ENCODE peak calls at places on chromosomes 1 and 21, in six cellular contexts. D is IMR-90, G is mesendoderm, V is neuronal stem cell, I is H9, U is trophoblast cell. R is an unnamed sample.

GRCh38 chr1:153538315-153538821 is 2.4 kb downstream of the S100A5 start:
- DNase-seq in V (peak; percentile 37), U (no peak), I (peak; percentile 93), D (peak; percentile 43), G (peak; percentile 89), R (no peak)

GRCh38 chr1:30525631-30525979 is 197.8 kb downstream of the MATN1 start:
- DNase-seq in U (no peak), G (no peak), V (no peak), I (no peak), D (no peak), R (no peak)

GRCh38 chr1:19312782-19313635 is 883 bp downstream of the SLC66A1 start:
- DNase-seq in I (no peak), V (no peak), D (no peak), U (no peak), G (no peak), R (no peak)

GRCh38 chr1:218669431-218669830 is 324.3 kb downstream of the TGFB2 start:
- DNase-seq in V (no peak), I (no peak), D (peak; percentile 42), U (no peak), G (no peak), R (no peak)

GRCh38 chr1:24770891-24771290 is 25.6 kb downstream of the CLIC4 start:
- DNase-seq in V (no peak), D (peak; percentile 65), G (no peak), U (no peak), I (no peak), R (peak; percentile 74)

GRCh38 chr1:230842801-230843200 is 25.5 kb downstream of the C1orf198 start:
- DNase-seq in G (no peak), D (no peak), U (no peak), V (no peak), I (no peak), R (no peak)

GRCh38 chr1:212481438-212481767 is 48.7 kb downstream of the NENF start:
- DNase-seq in G (no peak), V (no peak), I (no peak), U (no peak), D (no peak), R (no peak)

GRCh38 chr21:42025392-42026071 is 15.4 kb upstream of the ZBTB21 start:
- DNase-seq in D (peak; percentile 94), V (no peak), I (no peak), U (no peak), G (no peak), R (peak; percentile 62)

GRCh38 chr21:35509004-35509704 is 460.1 kb upstream of the RUNX1 start:
- DNase-seq in G (no peak), U (no peak), D (no peak), V (no peak), I (no peak), R (peak; percentile 30)

GRCh38 chr1:119720866-119721440 is 9.2 kb downstream of the PHGDH start:
- DNase-seq in G (no peak), U (peak; percentile 19), I (no peak), D (no peak), V (no peak), R (no peak)

GRCh38 chr1:175129997-175130648 is 62.5 kb downstream of the KIAA0040 start:
- DNase-seq in I (peak; percentile 56), V (peak; percentile 32), U (no peak), D (no peak), G (peak; percentile 90), R (no peak)

GRCh38 chr1:236039736-236040670 is 24.9 kb downstream of the NID1 start:
- DNase-seq in D (peak; percentile 79), U (peak; percentile 87), I (no peak), V (no peak), G (no peak), R (peak; percentile 91)

GRCh38 chr1:115089443-115090340 is at the start of gene TSPAN2:
- DNase-seq in U (no peak), I (peak; percentile 96), V (peak; percentile 79), G (peak; percentile 94), D (peak; percentile 59), R (no peak)

GRCh38 chr1:198656500-198656932 is 17.7 kb downstream of the PTPRC start:
- DNase-seq in I (no peak), V (no peak), G (no peak), U (peak; percentile 11), D (no peak), R (no peak)

GRCh38 chr1:153260473-153260979 is 1.0 kb downstream of the LORICRIN start:
- DNase-seq in G (no peak), D (no peak), U (no peak), I (no peak), V (no peak), R (no peak)

GRCh38 chr1:247332215-247332900 is 691 bp upstream of the ZNF496 start:
- DNase-seq in G (peak; percentile 71), D (peak; percentile 42), I (no peak), U (no peak), V (peak; percentile 47), R (peak; percentile 49)

GRCh38 chr1:23081376-23081775 is 62.1 kb downstream of the KDM1A start:
- DNase-seq in D (no peak), I (peak; percentile 50), G (peak; percentile 71), V (no peak), U (no peak), R (no peak)

GRCh38 chr1:207828485-207829158 is 76.8 kb downstream of the CD46 start:
- DNase-seq in U (peak; percentile 70), I (peak; percentile 85), D (peak; percentile 82), V (peak; percentile 24), G (peak; percentile 94), R (peak; percentile 89)

GRCh38 chr1:231971397-231972233 is 345.0 kb downstream of the DISC1 start:
- DNase-seq in G (no peak), V (no peak), D (peak; percentile 64), U (peak; percentile 27), I (no peak), R (peak; percentile 51)

GRCh38 chr1:40476924-40477679 is at the start of gene ZFP69:
- DNase-seq in U (peak; percentile 21), G (peak; percentile 73), D (peak; percentile 51), V (peak; percentile 56), I (peak; percentile 69), R (peak; percentile 66)

GRCh38 chr1:230869499-230869898 is 1.2 kb upstream of the C1orf198 start:
- DNase-seq in U (no peak), D (peak; percentile 71), I (no peak), G (no peak), V (no peak), R (peak; percentile 46)

GRCh38 chr1:235650341-235651169 is 971 bp upstream of the GNG4 start:
- DNase-seq in D (no peak), U (no peak), I (peak; percentile 77), G (peak; percentile 60), V (peak; percentile 53), R (no peak)

GRCh38 chr1:181423301-181423918 is 59.9 kb upstream of the CACNA1E start:
- DNase-seq in V (peak; percentile 23), U (peak; percentile 60), G (peak; percentile 73), I (peak; percentile 72), D (peak; percentile 14), R (peak; percentile 3)

DNA sequence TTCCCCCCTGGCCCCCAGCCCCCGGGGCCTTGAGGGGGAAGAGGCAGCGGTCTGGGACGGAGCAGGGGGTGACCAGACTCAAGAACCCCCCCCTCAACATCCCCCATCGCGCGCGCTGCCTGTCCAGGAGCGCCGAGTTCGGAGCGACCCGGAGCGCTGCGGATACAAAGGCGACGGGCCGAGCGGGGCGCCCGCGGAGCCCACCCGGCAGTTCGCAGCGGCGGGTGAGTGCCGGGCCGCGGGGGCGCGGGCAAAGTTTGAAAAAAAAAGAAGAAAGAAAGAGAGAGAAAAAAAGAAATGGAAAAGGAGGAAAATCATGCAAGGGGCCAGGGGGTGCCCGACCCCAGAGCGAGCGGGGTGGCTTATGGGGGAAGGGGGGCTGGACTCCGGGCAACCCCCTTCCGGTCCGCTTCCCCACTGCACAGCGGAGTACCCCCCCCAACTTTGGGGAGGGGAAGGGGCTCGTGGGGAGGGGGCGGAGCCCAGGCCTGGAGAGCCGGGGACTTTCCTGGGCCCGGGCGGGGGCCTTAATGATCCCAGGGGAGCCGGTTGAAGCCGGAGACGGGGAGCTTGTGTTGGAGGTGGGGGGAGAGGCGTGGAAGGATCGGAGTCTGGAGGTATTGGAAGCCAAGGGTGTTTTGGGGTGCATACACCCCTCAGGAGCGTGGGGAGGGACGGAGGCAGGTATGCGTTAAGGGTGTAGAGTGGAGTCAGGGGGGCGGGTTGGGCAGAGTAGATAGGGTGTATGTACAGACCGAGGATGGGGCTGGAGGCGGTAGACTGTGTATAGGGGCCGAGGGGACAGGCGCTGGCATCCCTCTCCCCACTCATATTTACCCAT is 502 bp downstream of the VANGL2 start:
- DNase-seq in U (no peak), D (no peak), G (no peak), I (peak; percentile 45), V (peak; percentile 74), R (peak; percentile 17)
- H2AK5ac ChIP-seq in U (peak overlapping the region; percentile 11), D (no peak overlapping the region), G (no peak overlapping the region), I (no peak overlapping the region), V (peak overlapping the region; percentile 29), R (no peak overlapping the region)

GRCh38 chr1:31671147-31671546 is 26.5 kb upstream of the PEF1 start:
- DNase-seq in V (no peak), U (no peak), G (no peak), I (no peak), D (no peak), R (no peak)
- H3K4me2 ChIP-seq in V (no peak overlapping the region), U (no peak overlapping the region), G (no peak overlapping the region), I (no peak overlapping the region), D (no peak overlapping the region), R (no peak overlapping the region)

GRCh38 chr1:94269921-94270320 is 32.5 kb upstream of the ARHGAP29 start:
- DNase-seq in G (no peak), D (no peak), U (no peak), I (no peak), V (no peak), R (no peak)
- H2AK5ac ChIP-seq in G (no peak overlapping the region), D (peak overlapping the region; percentile 94), U (no peak overlapping the region), I (no peak overlapping the region), V (no peak overlapping the region), R (peak overlapping the region; percentile 72)

GRCh38 chr21:33657124-33657842 is 15.0 kb downstream of the ITSN1 start:
- DNase-seq in I (no peak), D (peak; percentile 34), U (no peak), G (no peak), V (no peak), R (peak; percentile 50)

GRCh38 chr21:33658919-33659318 is 16.6 kb downstream of the ITSN1 start:
- DNase-seq in I (no peak), U (no peak), D (no peak), V (no peak), G (peak; percentile 41), R (no peak)

GRCh38 chr21:33654412-33654811 is 12.1 kb downstream of the ITSN1 start:
- DNase-seq in G (no peak), I (no peak), D (no peak), V (no peak), U (no peak), R (no peak)

GRCh38 chr21:33651965-33652680 is 9.8 kb downstream of the ITSN1 start:
- DNase-seq in G (peak; percentile 65), I (no peak), U (no peak), D (no peak), V (no peak), R (no peak)

DNA sequence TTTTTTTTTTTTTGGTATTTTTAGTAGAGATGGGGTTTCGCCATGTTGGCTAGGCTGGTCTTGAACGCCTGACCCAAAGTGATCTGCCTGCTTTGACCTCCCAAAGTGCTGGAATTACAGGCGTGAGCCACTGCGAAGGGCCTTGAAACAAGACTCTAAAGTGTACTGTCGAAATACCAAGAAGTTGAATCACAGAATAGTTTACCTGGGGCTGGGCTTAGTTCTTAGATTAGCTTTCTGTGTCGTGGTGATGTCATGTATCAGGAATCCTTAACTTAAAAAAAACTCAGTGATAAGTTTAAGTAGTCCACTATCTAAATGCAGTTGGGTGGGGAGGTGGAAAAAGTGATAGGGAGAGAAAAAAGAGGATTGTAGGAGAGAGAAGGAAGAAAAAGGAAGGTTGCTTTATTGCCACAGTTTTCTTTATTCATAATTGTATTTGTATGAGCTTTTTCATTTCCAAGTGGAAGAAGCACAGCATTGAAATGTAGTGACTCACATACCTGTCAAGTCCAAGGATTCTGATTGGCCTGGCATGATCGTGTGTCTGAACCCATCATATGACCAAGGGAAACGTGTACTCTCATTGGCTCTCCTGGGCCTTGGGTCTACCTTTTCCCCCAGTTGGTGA is 13.4 kb downstream of the ITSN1 start:
- DNase-seq in V (no peak), G (peak; percentile 99), D (peak; percentile 97), U (peak; percentile 83), I (peak; percentile 49), R (peak; percentile 84)
- H3K4me2 ChIP-seq in V (no peak overlapping the region), G (no peak overlapping the region), D (peak overlapping the region; percentile 57), U (no peak overlapping the region), I (no peak overlapping the region), R (no peak overlapping the region)